ENCODE peak calls at places on chromosomes 12 and 14, in five cellular contexts. Y, S, P, F and T are unnamed samples.

GRCh38 chr14:21476526-21476924 is 234 bp downstream of the RAB2B start:
- DNase-seq in Y (peak; percentile 93), S (no peak), P (no peak), F (peak; percentile 94), T (no peak)

GRCh38 chr14:64364907-64365306 is 23.2 kb upstream of the MTHFD1 start:
- DNase-seq in Y (no peak), S (peak; percentile 15), P (no peak), F (no peak), T (no peak)

GRCh38 chr12:111389635-111390034 is 16.1 kb upstream of the SH2B3 start:
- DNase-seq in Y (no peak), S (no peak), P (no peak), F (no peak), T (no peak)

GRCh38 chr14:60349663-60350365 is 100.8 kb downstream of the PPM1A start:
- DNase-seq in Y (peak; percentile 33), S (peak; percentile 37), P (peak; percentile 54), F (peak; percentile 16), T (peak; percentile 55)

GRCh38 chr14:104603623-104604401 is 760 bp downstream of the TMEM179 start:
- DNase-seq in Y (no peak), S (no peak), P (no peak), F (no peak), T (no peak)

GRCh38 chr12:101738920-101739665 is at the start of gene SYCP3:
- DNase-seq in Y (no peak), S (no peak), P (no peak), F (no peak), T (no peak)

GRCh38 chr12:57459750-57460400 is at the start of gene GLI1:
- DNase-seq in Y (no peak), S (peak; percentile 35), P (no peak), F (no peak), T (no peak)

GRCh38 chr12:79661629-79662028 is 29.1 kb downstream of the PAWR start:
- DNase-seq in Y (no peak), S (peak; percentile 60), P (no peak), F (no peak), T (no peak)

GRCh38 chr12:119744900-119745606 is 77.1 kb downstream of the PRKAB1 start:
- DNase-seq in Y (no peak), S (no peak), P (no peak), F (no peak), T (no peak)

GRCh38 chr12:22333751-22334695 is 484 bp downstream of the ST8SIA1 start:
- DNase-seq in Y (no peak), S (no peak), P (peak; percentile 16), F (peak; percentile 11), T (peak; percentile 59)

GRCh38 chr14:72463291-72463866 is 430.5 kb downstream of the DPF3 start:
- DNase-seq in Y (no peak), S (peak; percentile 39), P (no peak), F (no peak), T (no peak)

GRCh38 chr12:114995891-114996290 is 311.9 kb upstream of the TBX3 start:
- DNase-seq in Y (no peak), S (peak; percentile 48), P (no peak), F (no peak), T (no peak)

GRCh38 chr12:54933381-54933780 is 51.2 kb downstream of the TESPA1 start:
- DNase-seq in Y (no peak), S (peak; percentile 27), P (no peak), F (no peak), T (no peak)

GRCh38 chr12:51621155-51621922 is 30.3 kb downstream of the SCN8A start:
- DNase-seq in Y (no peak), S (no peak), P (no peak), F (no peak), T (no peak)